ENCODE peak calls at places on chromosomes 16 and 17, in six cellular contexts. W is RWPE2, H is adrenal gland, X is psoas muscle, E is body of pancreas, Y is IMR-90. G is an unnamed sample.

GRCh38 chr16:9124444-9124843 is 33.0 kb downstream of the HAPSTR1 start:
- DNase-seq in W (no peak), Y (no peak), E (no peak), H (no peak), X (no peak), G (no peak)

GRCh38 chr17:75828051-75828400 is 16.2 kb downstream of the UNC13D start:
- DNase-seq in X (no peak), H (no peak), E (no peak), W (no peak), Y (no peak), G (no peak)

GRCh38 chr16:58450590-58450989 is 49.4 kb upstream of the NDRG4 start:
- DNase-seq in H (no peak), E (no peak), X (no peak), Y (no peak), W (no peak), G (no peak)

GRCh38 chr17:20955437-20956323 is 87.1 kb downstream of the USP22 start:
- DNase-seq in E (no peak), H (peak; percentile 59), X (peak; percentile 31), Y (peak; percentile 51), W (no peak), G (peak; percentile 27)

GRCh38 chr17:39080416-39081179 is 70.8 kb downstream of the PLXDC1 start:
- DNase-seq in X (peak; percentile 56), W (no peak), E (no peak), H (peak; percentile 49), Y (peak; percentile 52), G (peak; percentile 60)

GRCh38 chr16:30660424-30661251 is 2.4 kb downstream of the FBRS start:
- DNase-seq in Y (peak; percentile 58), H (no peak), X (no peak), W (no peak), E (no peak), G (no peak)

GRCh38 chr16:88830250-88830649 is 18.5 kb upstream of the APRT start:
- DNase-seq in E (no peak), X (no peak), Y (no peak), H (no peak), W (no peak), G (peak; percentile 57)

GRCh38 chr17:19724501-19725420 is 8.4 kb upstream of the SLC47A2 start:
- DNase-seq in E (peak; percentile 48), Y (no peak), H (peak; percentile 59), X (peak; percentile 75), W (peak; percentile 68), G (peak; percentile 62)

GRCh38 chr17:52606590-52606989 is 448.1 kb upstream of the CA10 start:
- DNase-seq in E (no peak), Y (no peak), W (no peak), H (no peak), X (no peak), G (no peak)

GRCh38 chr17:32596206-32596605 is 109.4 kb downstream of the CDK5R1 start:
- DNase-seq in E (no peak), W (no peak), H (no peak), Y (no peak), X (no peak), G (no peak)

GRCh38 chr17:29390856-29391631 is 881 bp downstream of the TAOK1 start:
- DNase-seq in Y (peak; percentile 42), H (peak; percentile 9), X (no peak), E (peak; percentile 12), W (no peak), G (peak; percentile 22)

GRCh38 chr17:41329279-41329925 is 13.9 kb upstream of the KRTAP17-1 start:
- DNase-seq in X (no peak), H (peak; percentile 53), E (peak; percentile 33), Y (peak; percentile 56), W (no peak), G (no peak)

GRCh38 chr16:50372611-50373344 is 4.0 kb upstream of the BRD7 start:
- DNase-seq in X (peak; percentile 42), H (peak; percentile 43), E (peak; percentile 44), Y (peak; percentile 61), W (no peak), G (peak; percentile 53)

DNA sequence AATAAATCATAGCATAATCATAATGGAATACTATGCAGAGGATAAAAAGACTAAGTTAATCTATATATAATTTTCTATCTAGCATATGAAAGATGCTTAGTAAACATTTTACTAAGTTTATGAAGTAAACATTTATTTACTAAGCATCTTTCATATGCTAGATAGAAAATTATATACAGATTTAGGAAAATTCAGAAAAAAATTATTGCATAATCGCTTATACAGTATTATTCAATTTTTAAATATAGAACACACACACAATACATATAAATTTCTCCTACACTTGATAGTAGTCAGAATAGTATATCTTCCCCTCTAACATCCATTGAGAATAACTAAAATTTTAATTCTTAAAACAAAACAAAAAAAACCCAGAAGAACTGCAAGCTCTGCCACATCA is 110.8 kb downstream of the CA4 start:
- DNase-seq in X (no peak), E (no peak), Y (no peak), W (no peak), H (no peak), G (no peak)
- TF ChIP-seq CTCF in X (no peak), E (no peak), Y (no peak), W (no peak), H (no peak), G (no peak)

GRCh38 chr16:847681-848445 is 47.3 kb upstream of the GNG13 start:
- DNase-seq in X (no peak), E (no peak), W (no peak), H (no peak), Y (no peak), G (no peak)
- H3K9me3 ChIP-seq in X (no peaks in the 10 kb centered on the region), E (no peaks in the 10 kb centered on the region), W (peaks cover 5% of the 10 kb centered on the region), H (no peaks in the 10 kb centered on the region), Y (peaks cover 45% of the 10 kb centered on the region), G (no peaks in the 10 kb centered on the region)

GRCh38 chr17:73091770-73092517 is 544 bp downstream of the SLC39A11 start:
- DNase-seq in Y (peak; percentile 36), E (peak; percentile 38), W (peak; percentile 56), H (peak; percentile 39), X (no peak), G (peak; percentile 22)

GRCh38 chr17:73089918-73090317 is 2.6 kb downstream of the SLC39A11 start:
- DNase-seq in X (no peak), W (no peak), Y (no peak), E (peak; percentile 36), H (no peak), G (no peak)

GRCh38 chr17:73092518-73093135 is at the start of gene SLC39A11:
- DNase-seq in E (peak; percentile 92), W (peak; percentile 91), X (peak; percentile 95), H (peak; percentile 91), Y (peak; percentile 91), G (peak; percentile 91)

GRCh38 chr17:73090396-73091202 is 1.9 kb downstream of the SLC39A11 start:
- DNase-seq in X (no peak), W (no peak), E (no peak), Y (no peak), H (no peak), G (no peak)

DNA sequence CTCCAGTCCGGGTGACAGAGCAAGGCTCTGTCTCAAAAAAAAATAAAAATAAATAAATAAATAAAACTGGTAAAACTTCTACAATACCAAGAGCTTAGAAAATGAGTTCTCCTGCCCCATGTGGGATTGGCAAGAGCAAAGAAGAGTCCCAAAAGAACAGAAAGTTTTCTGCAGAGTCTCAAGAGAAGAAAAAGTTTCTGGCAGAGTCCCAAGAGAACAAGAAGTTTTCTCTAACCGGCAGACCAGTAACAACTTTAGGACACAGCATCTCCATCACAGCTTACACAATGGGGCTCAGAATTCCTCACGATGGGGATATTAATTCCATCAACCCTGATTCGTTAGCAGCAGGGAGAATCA is 1.1 kb downstream of the SLC39A11 start:
- DNase-seq in X (no peak), E (no peak), H (no peak), W (no peak), Y (no peak), G (no peak)
- H3K4me3 ChIP-seq in X (peak overlapping the region; percentile 80), E (no peak overlapping the region), H (peak overlapping the region; percentile 83), W (no peak overlapping the region), Y (peak overlapping the region; percentile 77), G (peak overlapping the region; percentile 80)

GRCh38 chr16:83205896-83206295 is 579.1 kb downstream of the CDH13 start:
- DNase-seq in H (no peak), Y (no peak), W (no peak), X (no peak), E (no peak), G (no peak)

GRCh38 chr16:83199012-83199411 is 572.2 kb downstream of the CDH13 start:
- DNase-seq in W (no peak), H (no peak), Y (no peak), E (no peak), X (no peak), G (no peak)

GRCh38 chr16:83200005-83200779 is 573.4 kb downstream of the CDH13 start:
- DNase-seq in W (no peak), X (no peak), Y (peak; percentile 22), H (no peak), E (no peak), G (no peak)
- TF ChIP-seq CTCF in W (no peak), X (peak; percentile 25), Y (no peak), H (no peak), E (no peak), G (peak; percentile 41)

DNA sequence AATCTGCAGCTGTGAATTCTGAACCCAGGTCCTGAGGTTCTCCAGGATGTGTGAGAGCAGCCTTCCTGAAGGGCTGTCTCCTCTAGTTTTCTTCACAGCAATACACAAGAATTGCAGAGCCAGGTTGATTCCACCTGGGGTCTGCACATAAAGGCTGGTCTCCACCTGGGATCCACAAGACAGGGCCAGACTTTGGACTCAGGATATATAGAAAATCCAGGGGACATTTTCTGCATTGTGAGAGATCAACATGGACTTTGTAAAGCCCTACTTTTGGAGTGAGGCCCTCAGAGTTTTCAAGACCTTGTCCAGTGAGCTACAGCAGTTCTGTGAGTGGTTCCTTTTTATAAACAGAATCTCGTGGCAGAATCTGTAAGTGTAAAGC is 6.3 kb downstream of the ZNF267 start:
- DNase-seq in H (no peak), Y (no peak), W (no peak), E (no peak), X (no peak), G (no peak)
- H3K9me3 ChIP-seq in H (no peaks in the 10 kb centered on the region), Y (peaks cover 2% of the 10 kb centered on the region), W (no peaks in the 10 kb centered on the region), E (no peaks in the 10 kb centered on the region), X (no peaks in the 10 kb centered on the region), G (no peaks in the 10 kb centered on the region)

GRCh38 chr17:82334622-82335394 is 1.2 kb upstream of the SECTM1 start:
- DNase-seq in W (peak; percentile 58), X (no peak), H (no peak), E (no peak), Y (peak; percentile 22), G (no peak)

GRCh38 chr17:82331345-82331939 is 2.1 kb downstream of the SECTM1 start:
- DNase-seq in W (no peak), H (no peak), E (no peak), Y (no peak), X (no peak), G (no peak)

GRCh38 chr17:82334204-82334621 is 647 bp upstream of the SECTM1 start:
- DNase-seq in E (no peak), X (no peak), H (no peak), W (peak; percentile 75), Y (no peak), G (no peak)

GRCh38 chr17:82333279-82334171 is at the start of gene SECTM1:
- DNase-seq in W (peak; percentile 73), E (peak; percentile 55), X (peak; percentile 68), H (peak; percentile 38), Y (peak; percentile 23), G (peak; percentile 66)

GRCh38 chr17:82332669-82333278 is 792 bp downstream of the SECTM1 start:
- DNase-seq in X (peak; percentile 49), E (peak; percentile 76), H (peak; percentile 62), Y (peak; percentile 55), W (peak; percentile 73), G (peak; percentile 48)
- H3K4me3 ChIP-seq in X (peak overlapping the region; percentile 63), E (no peak overlapping the region), H (peak overlapping the region; percentile 57), Y (peak overlapping the region; percentile 67), W (peak overlapping the region; percentile 33), G (peak overlapping the region; percentile 70)